ENCODE peak calls at places on chromosomes 2 and 18, in five cellular contexts. Y is transverse colon, Z is MM.1S, H is activated T-cell treated with anti-CD3 and anti-CD28 coated beads for 24 hours, I is Daoy. O is an unnamed sample.

GRCh38 chr2:136139601-136140000 is 21.7 kb upstream of the CXCR4 start:
- DNase-seq in Z (peak; percentile 89), H (no peak), I (no peak), Y (no peak), O (no peak)

GRCh38 chr2:162118166-162119031 is 33.6 kb downstream of the GCG start:
- DNase-seq in I (peak; percentile 44), H (no peak), Z (no peak), Y (no peak), O (peak; percentile 97)

GRCh38 chr18:36412778-36413177 is 115.3 kb downstream of the FHOD3 start:
- DNase-seq in I (no peak), Y (no peak), Z (peak; percentile 33), H (no peak), O (peak; percentile 46)

GRCh38 chr2:234763051-234763909 is 188.5 kb upstream of the SH3BP4 start:
- DNase-seq in H (no peak), I (peak; percentile 51), Y (no peak), Z (no peak), O (peak; percentile 99)

GRCh38 chr2:158011055-158011771 is 90.5 kb upstream of the UPP2 start:
- DNase-seq in Y (no peak), H (no peak), Z (no peak), I (peak; percentile 42), O (peak; percentile 35)

GRCh38 chr2:215002500-215002899 is 135.9 kb downstream of the ABCA12 start:
- DNase-seq in Z (peak; percentile 18), H (no peak), Y (no peak), I (peak; percentile 25), O (peak; percentile 53)

GRCh38 chr2:23563673-23564617 is 179.0 kb downstream of the KLHL29 start:
- DNase-seq in Z (no peak), I (peak; percentile 67), H (no peak), Y (peak; percentile 18), O (peak; percentile 98)

GRCh38 chr2:38037757-38038615 is 38.0 kb downstream of the CYP1B1 start:
- DNase-seq in Y (no peak), H (no peak), Z (no peak), I (peak; percentile 87), O (peak; percentile 85)

GRCh38 chr2:216287251-216287650 is 85.0 kb downstream of the MARCHF4 start:
- DNase-seq in I (peak; percentile 31), Y (no peak), Z (no peak), H (no peak), O (peak; percentile 53)

GRCh38 chr2:216804357-216805350 is 55.2 kb downstream of the TNP1 start:
- DNase-seq in Z (no peak), H (no peak), I (peak; percentile 18), Y (no peak), O (no peak)

GRCh38 chr2:11631462-11631861 is 38.5 kb downstream of the NTSR2 start:
- DNase-seq in H (no peak), Y (no peak), I (no peak), Z (no peak), O (no peak)

O was measured in RPMI7951.